ENCODE peak calls at places on chromosomes 7 and 10, in six cellular contexts. One of them, this sample, is unnamed.
A peak's percentile ranks its signal among the peaks of the same experiment; 100 is the strongest.

GRCh38 chr7:47291461-47292051 is 290.4 kb downstream of the TNS3 start:
- DNase-seq in K562: no peak
- DNase-seq in HCT116: peak; percentile 35
- DNase-seq in WTC11: no peak
- DNase-seq in HepG2: no peak
- DNase-seq in GM12878: peak; percentile 50
- DNase-seq in this sample: no peak

GRCh38 chr7:50826371-50827172 is 43.9 kb upstream of the GRB10 start:
- DNase-seq in K562: no peak
- DNase-seq in HepG2: peak; percentile 78
- DNase-seq in WTC11: no peak
- DNase-seq in GM12878: no peak
- DNase-seq in HCT116: peak; percentile 55
- DNase-seq in this sample: no peak

GRCh38 chr10:115903845-115904244 is 369.2 kb downstream of the GFRA1 start:
- DNase-seq in HCT116: no peak
- DNase-seq in K562: no peak
- DNase-seq in HepG2: no peak
- DNase-seq in GM12878: no peak
- DNase-seq in WTC11: no peak
- DNase-seq in this sample: no peak

GRCh38 chr10:44951827-44952226 is 7.8 kb upstream of the RASSF4 start:
- DNase-seq in GM12878: no peak
- DNase-seq in HCT116: no peak
- DNase-seq in HepG2: no peak
- DNase-seq in WTC11: no peak
- DNase-seq in K562: no peak
- DNase-seq in this sample: no peak

GRCh38 chr7:78296689-78297371 is 498.3 kb downstream of the PHTF2 start:
- DNase-seq in GM12878: no peak
- DNase-seq in HCT116: no peak
- DNase-seq in HepG2: no peak
- DNase-seq in WTC11: no peak
- DNase-seq in K562: no peak
- DNase-seq in this sample: no peak

GRCh38 chr10:133559216-133559615 is 6.2 kb downstream of the SYCE1 start:
- DNase-seq in GM12878: no peak
- DNase-seq in WTC11: no peak
- DNase-seq in HepG2: no peak
- DNase-seq in K562: no peak
- DNase-seq in HCT116: no peak
- DNase-seq in this sample: no peak

GRCh38 chr7:18958627-18959026 is 158.8 kb downstream of the TWIST1 start:
- DNase-seq in WTC11: no peak
- DNase-seq in HCT116: no peak
- DNase-seq in GM12878: no peak
- DNase-seq in HepG2: no peak
- DNase-seq in K562: no peak
- DNase-seq in this sample: no peak

GRCh38 chr7:14637968-14638367 is 264.6 kb downstream of the DGKB start:
- DNase-seq in K562: no peak
- DNase-seq in GM12878: no peak
- DNase-seq in HCT116: no peak
- DNase-seq in HepG2: no peak
- DNase-seq in WTC11: no peak
- DNase-seq in this sample: no peak

GRCh38 chr7:111958889-111959288 is 247.3 kb downstream of the DOCK4 start:
- DNase-seq in HCT116: no peak
- DNase-seq in K562: no peak
- DNase-seq in HepG2: no peak
- DNase-seq in WTC11: no peak
- DNase-seq in GM12878: no peak
- DNase-seq in this sample: no peak

GRCh38 chr10:92291921-92292860 is 1.2 kb downstream of the MARCHF5 start:
- DNase-seq in HCT116: peak; percentile 32
- DNase-seq in HepG2: peak; percentile 28
- DNase-seq in WTC11: peak; percentile 22
- DNase-seq in GM12878: peak; percentile 37
- DNase-seq in K562: peak; percentile 49
- DNase-seq in this sample: no peak

GRCh38 chr7:37062019-37062418 is 337.7 kb upstream of the AOAH start:
- DNase-seq in GM12878: no peak
- DNase-seq in K562: no peak
- DNase-seq in WTC11: no peak
- DNase-seq in HepG2: no peak
- DNase-seq in HCT116: no peak
- DNase-seq in this sample: no peak

GRCh38 chr10:28429573-28430216 is 103.2 kb upstream of the WAC start:
- DNase-seq in WTC11: no peak
- DNase-seq in K562: peak; percentile 21
- DNase-seq in GM12878: no peak
- DNase-seq in HepG2: peak; percentile 59
- DNase-seq in HCT116: peak; percentile 8
- DNase-seq in this sample: peak; percentile 33

GRCh38 chr10:102300289-102300843 is 55.0 kb downstream of the GBF1 start:
- DNase-seq in K562: no peak
- DNase-seq in GM12878: no peak
- DNase-seq in HepG2: peak; percentile 8
- DNase-seq in WTC11: no peak
- DNase-seq in HCT116: no peak
- DNase-seq in this sample: no peak

GRCh38 chr7:33748793-33749192 is 156.5 kb upstream of the BMPER start:
- DNase-seq in HepG2: no peak
- DNase-seq in GM12878: no peak
- DNase-seq in K562: no peak
- DNase-seq in WTC11: no peak
- DNase-seq in HCT116: no peak
- DNase-seq in this sample: no peak

GRCh38 chr10:2966134-2966533 is 101.2 kb upstream of the PFKP start:
- DNase-seq in GM12878: no peak
- DNase-seq in HepG2: no peak
- DNase-seq in HCT116: no peak
- DNase-seq in WTC11: no peak
- DNase-seq in K562: no peak
- DNase-seq in this sample: no peak

GRCh38 chr10:99484626-99485581 is 47.8 kb upstream of the NKX2-3 start:
- DNase-seq in HepG2: peak; percentile 2
- DNase-seq in WTC11: peak; percentile 50
- DNase-seq in GM12878: no peak
- DNase-seq in HCT116: no peak
- DNase-seq in K562: peak; percentile 29
- DNase-seq in this sample: peak; percentile 68
- TF ChIP-seq ATF3 in HepG2: no peak
- TF ChIP-seq ATF3 in WTC11: no peak
- TF ChIP-seq ATF3 in GM12878: no peak
- TF ChIP-seq ATF3 in HCT116: no peak
- TF ChIP-seq ATF3 in K562: no peak
- TF ChIP-seq ATF3 in this sample: no peak

GRCh38 chr10:5070648-5071410 is 23.4 kb upstream of the AKR1C3 start:
- DNase-seq in HCT116: no peak
- DNase-seq in K562: no peak
- DNase-seq in WTC11: no peak
- DNase-seq in HepG2: peak; percentile 92
- DNase-seq in GM12878: no peak
- DNase-seq in this sample: no peak

GRCh38 chr10:5068274-5069017 is 25.8 kb upstream of the AKR1C3 start:
- DNase-seq in HepG2: no peak
- DNase-seq in GM12878: no peak
- DNase-seq in WTC11: no peak
- DNase-seq in K562: no peak
- DNase-seq in HCT116: no peak
- DNase-seq in this sample: no peak

GRCh38 chr10:5076615-5077014 is 17.6 kb upstream of the AKR1C3 start:
- DNase-seq in WTC11: no peak
- DNase-seq in K562: no peak
- DNase-seq in GM12878: no peak
- DNase-seq in HCT116: no peak
- DNase-seq in HepG2: no peak
- DNase-seq in this sample: no peak

GRCh38 chr10:5073659-5074058 is 20.6 kb upstream of the AKR1C3 start:
- DNase-seq in GM12878: no peak
- DNase-seq in HCT116: no peak
- DNase-seq in K562: no peak
- DNase-seq in WTC11: no peak
- DNase-seq in HepG2: no peak
- DNase-seq in this sample: no peak

DNA sequence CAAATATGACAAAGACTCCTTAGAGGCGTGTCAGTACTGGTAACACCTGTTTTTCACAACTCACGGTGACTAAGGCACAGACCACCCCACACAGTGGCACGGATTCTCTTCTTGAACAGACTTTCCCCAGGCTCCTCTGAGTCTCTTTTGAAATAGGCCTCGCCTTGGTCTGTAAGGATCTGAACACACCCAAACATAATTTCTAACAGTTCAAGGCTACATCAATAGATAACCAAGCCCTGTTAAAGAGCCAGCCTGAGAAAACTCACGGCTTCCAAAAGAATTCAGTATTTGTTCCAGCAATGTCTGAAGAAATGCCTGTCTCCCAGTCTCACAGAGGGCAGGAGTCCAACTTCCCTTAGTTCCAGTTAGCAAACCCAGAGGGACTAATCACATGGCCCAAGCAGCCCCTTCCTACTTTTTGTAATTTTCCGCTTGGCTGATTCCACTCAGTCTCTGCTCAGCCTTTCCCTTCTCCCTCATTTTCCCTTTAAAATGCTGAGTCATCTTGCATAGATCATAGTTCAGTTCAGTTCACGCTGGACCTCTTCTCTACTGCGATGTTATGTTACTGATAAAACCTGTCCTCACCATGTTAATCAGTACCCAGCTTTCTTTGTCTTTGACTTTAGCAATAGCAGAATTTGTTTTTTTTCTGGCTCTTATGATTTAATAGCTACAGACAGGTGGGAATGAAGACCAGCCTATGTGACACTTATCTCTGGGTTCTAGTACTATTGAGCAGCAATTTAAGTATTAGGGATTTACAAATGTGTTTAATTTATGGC is 22.6 kb upstream of the AKR1C3 start:
- DNase-seq in WTC11: no peak
- DNase-seq in HCT116: no peak
- DNase-seq in HepG2: peak; percentile 100
- DNase-seq in GM12878: no peak
- DNase-seq in K562: peak; percentile 59
- DNase-seq in this sample: no peak
- TF ChIP-seq ATF3 in WTC11: no peak
- TF ChIP-seq ATF3 in HCT116: no peak
- TF ChIP-seq ATF3 in HepG2: peak; percentile 65
- TF ChIP-seq ATF3 in GM12878: no peak
- TF ChIP-seq ATF3 in K562: peak; percentile 47
- TF ChIP-seq ATF3 in this sample: no peak

DNA sequence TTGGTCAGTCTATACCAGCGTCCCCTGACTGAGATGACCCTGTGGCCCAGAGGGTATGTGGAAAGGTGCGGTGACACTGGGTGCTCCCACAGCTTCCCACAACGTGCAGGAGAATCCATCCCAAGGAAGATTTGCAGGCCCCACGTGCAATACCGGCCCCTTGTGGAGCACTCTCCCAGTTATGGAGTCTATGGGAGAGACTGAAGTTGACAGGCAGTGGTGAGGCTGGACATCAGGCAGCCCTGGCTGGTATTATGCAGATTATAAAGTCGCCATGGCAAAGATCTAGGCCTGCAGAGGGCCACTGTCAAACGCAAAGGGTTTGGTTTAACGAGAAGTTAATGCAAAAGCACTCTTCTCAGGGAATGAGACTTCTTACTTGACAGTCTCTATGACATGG is 434.7 kb upstream of the C7orf33 start:
- DNase-seq in K562: no peak
- DNase-seq in GM12878: no peak
- DNase-seq in HCT116: no peak
- DNase-seq in HepG2: no peak
- DNase-seq in WTC11: no peak
- DNase-seq in this sample: no peak
- TF ChIP-seq ATF3 in K562: no peak
- TF ChIP-seq ATF3 in GM12878: no peak
- TF ChIP-seq ATF3 in HCT116: no peak
- TF ChIP-seq ATF3 in HepG2: no peak
- TF ChIP-seq ATF3 in WTC11: no peak
- TF ChIP-seq ATF3 in this sample: no peak

DNA sequence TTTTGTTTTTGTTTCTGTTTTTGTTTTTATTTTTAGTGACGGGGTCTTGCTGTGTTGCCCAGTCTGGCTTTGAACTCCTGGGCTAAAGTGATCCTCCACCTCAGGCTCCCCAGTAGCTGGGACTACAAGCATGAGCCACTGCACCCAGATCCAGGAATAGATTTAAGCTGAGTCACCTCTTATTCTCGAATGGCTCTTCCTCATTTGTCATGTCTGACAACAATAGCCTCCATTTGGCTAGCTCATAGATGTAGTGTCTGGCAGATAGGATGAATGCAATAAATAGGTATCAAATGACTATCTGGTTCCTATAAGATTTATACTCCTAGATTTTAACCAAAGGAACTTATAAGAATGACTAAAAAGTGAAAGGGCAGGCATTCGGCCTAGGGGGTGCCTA is 172.9 kb downstream of the TMEM26 start:
- DNase-seq in K562: no peak
- DNase-seq in WTC11: no peak
- DNase-seq in HCT116: no peak
- DNase-seq in GM12878: no peak
- DNase-seq in HepG2: no peak
- DNase-seq in this sample: no peak
- TF ChIP-seq ATF3 in K562: no peak
- TF ChIP-seq ATF3 in WTC11: no peak
- TF ChIP-seq ATF3 in HCT116: no peak
- TF ChIP-seq ATF3 in GM12878: no peak
- TF ChIP-seq ATF3 in HepG2: no peak
- TF ChIP-seq ATF3 in this sample: no peak

DNA sequence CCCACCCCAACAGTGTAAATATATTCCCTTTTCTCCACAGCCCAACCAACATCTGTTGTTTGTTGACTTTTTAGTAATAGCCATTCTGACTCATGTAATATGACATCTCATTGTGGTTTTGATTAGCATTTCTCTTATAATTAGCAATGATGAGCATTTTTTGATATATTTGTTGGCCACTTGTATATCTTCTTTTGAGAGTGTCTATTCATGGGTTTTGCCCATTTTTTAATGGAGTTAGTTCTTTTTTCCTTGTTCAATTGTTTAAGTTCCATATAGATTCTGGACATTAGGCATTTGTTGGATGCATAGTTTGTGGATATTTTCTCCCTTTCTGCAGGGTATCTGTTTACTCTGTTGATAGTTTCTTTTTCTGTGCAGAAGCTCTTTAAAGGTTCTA is 340.1 kb downstream of the NXPH1 start:
- DNase-seq in WTC11: no peak
- DNase-seq in HepG2: no peak
- DNase-seq in HCT116: no peak
- DNase-seq in GM12878: no peak
- DNase-seq in K562: no peak
- DNase-seq in this sample: no peak
- TF ChIP-seq ATF3 in WTC11: no peak
- TF ChIP-seq ATF3 in HepG2: no peak
- TF ChIP-seq ATF3 in HCT116: no peak
- TF ChIP-seq ATF3 in GM12878: no peak
- TF ChIP-seq ATF3 in K562: no peak
- TF ChIP-seq ATF3 in this sample: no peak

GRCh38 chr10:7035111-7035761 is 375.6 kb downstream of the SFMBT2 start:
- DNase-seq in K562: no peak
- DNase-seq in GM12878: no peak
- DNase-seq in HCT116: no peak
- DNase-seq in HepG2: no peak
- DNase-seq in WTC11: no peak
- DNase-seq in this sample: no peak
- TF ChIP-seq ATF3 in K562: no peak
- TF ChIP-seq ATF3 in GM12878: no peak
- TF ChIP-seq ATF3 in HCT116: no peak
- TF ChIP-seq ATF3 in HepG2: no peak
- TF ChIP-seq ATF3 in WTC11: no peak
- TF ChIP-seq ATF3 in this sample: no peak

GRCh38 chr10:14782691-14783363 is 8.1 kb upstream of the FAM107B start:
- DNase-seq in HepG2: peak; percentile 56
- DNase-seq in GM12878: no peak
- DNase-seq in WTC11: no peak
- DNase-seq in K562: no peak
- DNase-seq in HCT116: peak; percentile 61
- DNase-seq in this sample: peak; percentile 9
- TF ChIP-seq ATF3 in HepG2: no peak
- TF ChIP-seq ATF3 in GM12878: no peak
- TF ChIP-seq ATF3 in WTC11: no peak
- TF ChIP-seq ATF3 in K562: no peak
- TF ChIP-seq ATF3 in HCT116: no peak
- TF ChIP-seq ATF3 in this sample: no peak

This sample was measured in H1.